ENCODE peak calls at places on chromosomes 12 and 14, in six cellular contexts. One of them, this sample, is unnamed.

GRCh38 chr14:67423424-67423823 is 11.5 kb upstream of the PLEK2 start:
- DNase-seq in IMR-90: no peak
- DNase-seq in mesenchymal stem cell: no peak
- DNase-seq in trophoblast cell: no peak
- DNase-seq in H9: no peak
- DNase-seq in neuronal stem cell: no peak
- DNase-seq in this sample: no peak

GRCh38 chr12:52162971-52163370 is 28.8 kb downstream of the KRT80 start:
- DNase-seq in mesenchymal stem cell: no peak
- DNase-seq in neuronal stem cell: no peak
- DNase-seq in IMR-90: no peak
- DNase-seq in H9: no peak
- DNase-seq in trophoblast cell: no peak
- DNase-seq in this sample: no peak

GRCh38 chr12:49198431-49199155 is 9.7 kb upstream of the TUBA1A start:
- DNase-seq in trophoblast cell: no peak
- DNase-seq in mesenchymal stem cell: peak; percentile 46
- DNase-seq in neuronal stem cell: no peak
- DNase-seq in IMR-90: peak; percentile 94
- DNase-seq in H9: peak; percentile 42
- DNase-seq in this sample: no peak

GRCh38 chr14:97477353-97477752 is 680.2 kb downstream of the VRK1 start:
- DNase-seq in mesenchymal stem cell: no peak
- DNase-seq in trophoblast cell: no peak
- DNase-seq in H9: no peak
- DNase-seq in neuronal stem cell: no peak
- DNase-seq in IMR-90: no peak
- DNase-seq in this sample: no peak

GRCh38 chr12:90124914-90125313 is 416.3 kb upstream of the ATP2B1 start:
- DNase-seq in neuronal stem cell: no peak
- DNase-seq in IMR-90: no peak
- DNase-seq in H9: no peak
- DNase-seq in trophoblast cell: no peak
- DNase-seq in mesenchymal stem cell: no peak
- DNase-seq in this sample: no peak

GRCh38 chr12:40522837-40523236 is 169.4 kb upstream of the CNTN1 start:
- DNase-seq in H9: no peak
- DNase-seq in IMR-90: no peak
- DNase-seq in trophoblast cell: no peak
- DNase-seq in mesenchymal stem cell: no peak
- DNase-seq in neuronal stem cell: no peak
- DNase-seq in this sample: no peak

GRCh38 chr12:18146375-18146774 is 56.4 kb upstream of the RERGL start:
- DNase-seq in mesenchymal stem cell: no peak
- DNase-seq in H9: no peak
- DNase-seq in IMR-90: no peak
- DNase-seq in trophoblast cell: no peak
- DNase-seq in neuronal stem cell: no peak
- DNase-seq in this sample: no peak

GRCh38 chr12:65868133-65868705 is 43.9 kb downstream of the HMGA2 start:
- DNase-seq in H9: no peak
- DNase-seq in mesenchymal stem cell: peak; percentile 81
- DNase-seq in neuronal stem cell: no peak
- DNase-seq in IMR-90: peak; percentile 97
- DNase-seq in trophoblast cell: no peak
- DNase-seq in this sample: no peak

GRCh38 chr14:95296595-95297365 is 22.9 kb downstream of the CLMN start:
- DNase-seq in IMR-90: no peak
- DNase-seq in H9: no peak
- DNase-seq in mesenchymal stem cell: no peak
- DNase-seq in neuronal stem cell: no peak
- DNase-seq in trophoblast cell: no peak
- DNase-seq in this sample: no peak

GRCh38 chr12:80780746-80781145 is 64.0 kb downstream of the MYF5 start:
- DNase-seq in neuronal stem cell: no peak
- DNase-seq in H9: no peak
- DNase-seq in trophoblast cell: peak; percentile 16
- DNase-seq in mesenchymal stem cell: no peak
- DNase-seq in IMR-90: no peak
- DNase-seq in this sample: no peak

GRCh38 chr12:91367234-91367849 is 184.7 kb upstream of the DCN start:
- DNase-seq in H9: no peak
- DNase-seq in IMR-90: peak; percentile 18
- DNase-seq in mesenchymal stem cell: peak; percentile 43
- DNase-seq in neuronal stem cell: no peak
- DNase-seq in trophoblast cell: no peak
- DNase-seq in this sample: no peak

GRCh38 chr12:121580959-121581680 is at the start of gene KDM2B:
- DNase-seq in H9: peak; percentile 65
- DNase-seq in neuronal stem cell: peak; percentile 54
- DNase-seq in trophoblast cell: peak; percentile 27
- DNase-seq in mesenchymal stem cell: peak; percentile 79
- DNase-seq in IMR-90: peak; percentile 67
- DNase-seq in this sample: peak; percentile 59

GRCh38 chr14:55160989-55161388 is 30.4 kb downstream of the DLGAP5 start:
- DNase-seq in IMR-90: peak; percentile 54
- DNase-seq in mesenchymal stem cell: peak; percentile 40
- DNase-seq in trophoblast cell: no peak
- DNase-seq in neuronal stem cell: no peak
- DNase-seq in H9: no peak
- DNase-seq in this sample: no peak
- H4K91ac ChIP-seq in IMR-90: no peak overlapping the region
- H4K91ac ChIP-seq in mesenchymal stem cell: no peak overlapping the region
- H4K91ac ChIP-seq in trophoblast cell: no peak overlapping the region
- H4K91ac ChIP-seq in neuronal stem cell: no peak overlapping the region
- H4K91ac ChIP-seq in H9: no peak overlapping the region
- H4K91ac ChIP-seq in this sample: no peak overlapping the region

GRCh38 chr14:38201137-38201828 is 6.4 kb upstream of the SSTR1 start:
- DNase-seq in H9: peak; percentile 84
- DNase-seq in trophoblast cell: no peak
- DNase-seq in neuronal stem cell: no peak
- DNase-seq in IMR-90: no peak
- DNase-seq in mesenchymal stem cell: no peak
- DNase-seq in this sample: peak; percentile 68
- H4K91ac ChIP-seq in H9: no peak overlapping the region
- H4K91ac ChIP-seq in trophoblast cell: no peak overlapping the region
- H4K91ac ChIP-seq in neuronal stem cell: no peak overlapping the region
- H4K91ac ChIP-seq in IMR-90: no peak overlapping the region
- H4K91ac ChIP-seq in mesenchymal stem cell: no peak overlapping the region
- H4K91ac ChIP-seq in this sample: no peak overlapping the region

GRCh38 chr12:24012528-24012927 is 63.1 kb upstream of the SOX5 start:
- DNase-seq in IMR-90: peak; percentile 23
- DNase-seq in trophoblast cell: no peak
- DNase-seq in neuronal stem cell: no peak
- DNase-seq in mesenchymal stem cell: peak; percentile 17
- DNase-seq in H9: no peak
- DNase-seq in this sample: no peak

GRCh38 chr12:24011927-24012326 is 62.5 kb upstream of the SOX5 start:
- DNase-seq in mesenchymal stem cell: no peak
- DNase-seq in neuronal stem cell: no peak
- DNase-seq in trophoblast cell: no peak
- DNase-seq in IMR-90: no peak
- DNase-seq in H9: no peak
- DNase-seq in this sample: no peak

GRCh38 chr12:24015771-24016170 is 66.3 kb upstream of the SOX5 start:
- DNase-seq in IMR-90: no peak
- DNase-seq in trophoblast cell: no peak
- DNase-seq in H9: no peak
- DNase-seq in neuronal stem cell: peak; percentile 38
- DNase-seq in mesenchymal stem cell: no peak
- DNase-seq in this sample: no peak

GRCh38 chr12:24014240-24014639 is 64.8 kb upstream of the SOX5 start:
- DNase-seq in trophoblast cell: no peak
- DNase-seq in IMR-90: no peak
- DNase-seq in H9: no peak
- DNase-seq in neuronal stem cell: peak; percentile 35
- DNase-seq in mesenchymal stem cell: no peak
- DNase-seq in this sample: no peak

GRCh38 chr12:24014853-24015590 is 65.6 kb upstream of the SOX5 start:
- DNase-seq in IMR-90: no peak
- DNase-seq in H9: no peak
- DNase-seq in mesenchymal stem cell: no peak
- DNase-seq in trophoblast cell: no peak
- DNase-seq in neuronal stem cell: peak; percentile 86
- DNase-seq in this sample: no peak
- H4K91ac ChIP-seq in IMR-90: no peak overlapping the region
- H4K91ac ChIP-seq in H9: no peak overlapping the region
- H4K91ac ChIP-seq in mesenchymal stem cell: no peak overlapping the region
- H4K91ac ChIP-seq in trophoblast cell: no peak overlapping the region
- H4K91ac ChIP-seq in neuronal stem cell: no peak overlapping the region
- H4K91ac ChIP-seq in this sample: no peak overlapping the region

GRCh38 chr12:123104809-123105208 is 46.1 kb downstream of the PITPNM2 start:
- DNase-seq in neuronal stem cell: no peak
- DNase-seq in trophoblast cell: peak; percentile 24
- DNase-seq in IMR-90: no peak
- DNase-seq in mesenchymal stem cell: no peak
- DNase-seq in H9: no peak
- DNase-seq in this sample: no peak
- H4K91ac ChIP-seq in neuronal stem cell: no peak overlapping the region
- H4K91ac ChIP-seq in trophoblast cell: peak overlapping the region; percentile 19
- H4K91ac ChIP-seq in IMR-90: no peak overlapping the region
- H4K91ac ChIP-seq in mesenchymal stem cell: no peak overlapping the region
- H4K91ac ChIP-seq in H9: no peak overlapping the region
- H4K91ac ChIP-seq in this sample: peak overlapping the region; percentile 6

DNA sequence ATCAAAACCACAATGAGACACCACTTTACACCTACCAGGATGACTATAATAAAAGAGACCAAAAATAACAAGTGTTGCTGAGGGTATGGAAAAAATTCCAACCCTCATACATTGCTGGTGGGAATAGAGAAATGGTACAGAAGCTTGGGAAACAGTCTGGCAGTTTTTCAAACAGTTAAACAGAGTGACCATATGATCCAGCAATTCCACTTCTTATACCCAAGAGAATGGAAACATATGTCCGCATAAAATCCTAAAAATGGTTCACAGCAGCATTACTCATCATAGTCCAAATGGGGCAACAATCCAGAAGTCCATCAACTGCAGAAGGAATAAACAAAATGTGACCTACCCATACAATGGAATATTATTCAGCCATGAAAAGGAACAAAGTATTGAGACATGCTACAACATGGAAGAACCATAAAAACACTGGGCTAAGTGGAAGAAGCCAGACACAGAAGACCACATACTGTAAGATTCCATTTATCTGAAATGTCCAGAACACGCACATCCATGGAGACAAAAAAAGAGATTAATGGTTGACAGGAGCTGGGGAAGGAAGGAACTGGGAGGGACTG is 44.5 kb downstream of the CHGA start:
- DNase-seq in mesenchymal stem cell: no peak
- DNase-seq in trophoblast cell: no peak
- DNase-seq in IMR-90: peak; percentile 4
- DNase-seq in H9: no peak
- DNase-seq in neuronal stem cell: no peak
- DNase-seq in this sample: no peak
- H4K91ac ChIP-seq in mesenchymal stem cell: no peak overlapping the region
- H4K91ac ChIP-seq in trophoblast cell: no peak overlapping the region
- H4K91ac ChIP-seq in IMR-90: no peak overlapping the region
- H4K91ac ChIP-seq in H9: no peak overlapping the region
- H4K91ac ChIP-seq in neuronal stem cell: no peak overlapping the region
- H4K91ac ChIP-seq in this sample: no peak overlapping the region

DNA sequence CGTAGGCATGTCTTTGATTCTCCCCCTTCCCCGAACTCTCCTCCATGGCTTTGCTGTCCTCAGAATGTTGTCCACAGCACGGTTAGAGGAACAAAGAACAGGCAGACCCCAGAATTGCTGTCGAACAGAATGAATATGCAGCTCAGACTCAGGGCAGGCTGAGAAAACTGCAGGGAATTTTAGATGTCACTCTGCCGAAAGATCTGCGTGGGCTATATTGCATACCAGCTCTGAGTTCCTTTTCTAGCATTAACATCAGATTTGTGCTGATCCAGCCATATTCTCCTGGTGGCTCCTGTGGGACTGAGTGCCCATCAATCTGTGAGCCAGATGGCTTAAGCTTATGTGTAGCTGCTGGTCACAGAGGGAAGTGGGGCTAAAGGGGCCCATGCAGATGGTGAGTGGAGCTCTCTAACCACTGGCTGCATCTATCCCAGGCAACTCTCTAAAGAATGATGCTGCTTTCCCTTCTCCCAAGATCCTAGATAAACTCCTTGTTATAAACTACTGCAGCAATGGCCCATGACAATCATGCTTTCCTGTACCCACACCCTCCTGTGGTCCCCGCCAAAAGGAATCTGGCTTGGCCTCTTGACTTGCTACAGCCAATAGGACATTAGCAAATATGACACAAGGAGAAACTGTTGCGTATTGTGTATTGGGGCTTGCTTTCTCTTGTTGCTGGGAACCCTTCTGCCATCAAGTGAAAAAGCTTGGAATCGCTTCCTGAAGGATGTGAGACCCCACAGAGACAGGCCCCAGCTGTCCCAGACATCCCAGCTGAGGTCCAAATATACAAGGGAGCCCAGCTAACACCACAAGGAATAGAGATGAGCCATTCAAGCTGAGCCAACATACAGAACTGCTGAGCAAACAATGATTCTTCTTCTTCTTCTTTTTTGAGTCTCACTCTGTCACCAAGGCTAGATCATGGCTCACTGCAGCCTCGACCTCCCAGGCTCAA is 101.3 kb downstream of the FOXN3 start:
- DNase-seq in trophoblast cell: no peak
- DNase-seq in IMR-90: no peak
- DNase-seq in H9: no peak
- DNase-seq in mesenchymal stem cell: no peak
- DNase-seq in neuronal stem cell: no peak
- DNase-seq in this sample: no peak
- H4K91ac ChIP-seq in trophoblast cell: no peak overlapping the region
- H4K91ac ChIP-seq in IMR-90: no peak overlapping the region
- H4K91ac ChIP-seq in H9: no peak overlapping the region
- H4K91ac ChIP-seq in mesenchymal stem cell: no peak overlapping the region
- H4K91ac ChIP-seq in neuronal stem cell: no peak overlapping the region
- H4K91ac ChIP-seq in this sample: no peak overlapping the region

DNA sequence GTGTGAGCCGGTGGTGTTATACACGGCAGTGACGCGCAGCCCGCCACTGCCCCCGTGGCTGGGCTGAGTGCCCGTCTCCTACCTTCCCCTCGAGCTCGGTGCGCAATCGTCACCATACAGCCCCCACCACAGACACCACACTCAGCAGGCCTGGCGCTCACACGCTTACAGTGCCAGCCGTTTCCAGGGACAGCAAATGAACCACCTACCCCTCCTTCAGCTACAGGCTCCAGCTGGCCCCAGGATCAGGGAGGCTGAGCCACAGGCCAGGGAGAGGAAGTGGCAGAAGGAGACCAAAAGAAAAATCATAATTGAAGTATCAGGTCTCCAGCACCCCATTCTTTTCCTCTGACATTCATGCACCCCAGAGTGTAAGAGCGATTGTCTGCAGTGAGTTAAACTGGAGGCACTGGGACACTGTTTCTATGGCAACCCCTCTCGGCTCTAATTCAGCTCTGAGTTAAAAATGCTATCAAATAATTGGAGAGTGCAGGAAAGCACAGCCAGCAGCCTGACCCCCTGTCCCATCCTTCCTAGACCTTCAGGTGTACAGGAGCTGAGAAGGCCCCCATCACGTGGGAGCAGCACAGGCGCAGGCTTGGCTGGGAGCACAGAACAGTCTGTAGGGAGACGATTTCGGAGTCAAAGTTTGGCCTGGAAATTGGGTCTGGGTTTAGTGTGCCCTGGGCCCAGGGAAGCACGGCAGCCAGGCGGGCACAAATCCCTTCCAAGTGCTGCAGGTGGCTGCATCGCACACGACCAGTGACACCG is 18.0 kb downstream of the LRTM2 start:
- DNase-seq in trophoblast cell: no peak
- DNase-seq in H9: no peak
- DNase-seq in neuronal stem cell: no peak
- DNase-seq in mesenchymal stem cell: no peak
- DNase-seq in IMR-90: no peak
- DNase-seq in this sample: no peak
- H4K91ac ChIP-seq in trophoblast cell: no peak overlapping the region
- H4K91ac ChIP-seq in H9: no peak overlapping the region
- H4K91ac ChIP-seq in neuronal stem cell: no peak overlapping the region
- H4K91ac ChIP-seq in mesenchymal stem cell: peak overlapping the region; percentile 97
- H4K91ac ChIP-seq in IMR-90: no peak overlapping the region
- H4K91ac ChIP-seq in this sample: no peak overlapping the region

GRCh38 chr12:109054520-109054919 is 2.1 kb downstream of the USP30 start:
- DNase-seq in IMR-90: no peak
- DNase-seq in H9: no peak
- DNase-seq in mesenchymal stem cell: no peak
- DNase-seq in trophoblast cell: no peak
- DNase-seq in neuronal stem cell: no peak
- DNase-seq in this sample: no peak
- H4K91ac ChIP-seq in IMR-90: no peak overlapping the region
- H4K91ac ChIP-seq in H9: no peak overlapping the region
- H4K91ac ChIP-seq in mesenchymal stem cell: no peak overlapping the region
- H4K91ac ChIP-seq in trophoblast cell: no peak overlapping the region
- H4K91ac ChIP-seq in neuronal stem cell: no peak overlapping the region
- H4K91ac ChIP-seq in this sample: no peak overlapping the region

This sample was measured in H1.